ENCODE peak calls at places on chromosome 20, in nine cellular contexts. N is HL-60, S is HCT116, R is GM23338, E is GM12878, P is HepG2, I is K562, Z is Panc1, B is SK-N-SH. V is an unnamed sample.

GRCh38 chr20:25863536-25864325 is 167.1 kb upstream of the ZNF337 start:
- DNase-seq in P (peak), B (peak), S (no peak), N (no peak), R (peak), E (no peak), I (no peak), Z (no peak), V (no peak)

GRCh38 chr20:54221996-54222890 is 14.4 kb downstream of the PFDN4 start:
- DNase-seq in B (no peak), P (no peak), S (no peak), N (no peak), E (no peak), Z (no peak), I (no peak), R (no peak), V (no peak)

GRCh38 chr20:24991897-24992419 is 593 bp downstream of the APMAP start:
- DNase-seq in P (no peak), I (peak), E (no peak), S (no peak), N (no peak), B (peak), R (peak), Z (no peak), V (no peak)

GRCh38 chr20:2696646-2697045 is 4.1 kb downstream of the EBF4 start:
- DNase-seq in P (no peak), R (no peak), S (no peak), E (no peak), N (no peak), Z (no peak), I (no peak), B (no peak), V (no peak)

GRCh38 chr20:25247100-25247665 is 702 bp upstream of the PYGB start:
- DNase-seq in Z (no peak), P (peak), I (peak), R (peak), N (no peak), E (no peak), B (peak), S (peak), V (peak)

GRCh38 chr20:41524980-41525613 is 93.1 kb downstream of the CHD6 start:
- DNase-seq in P (no peak), I (peak), N (no peak), E (no peak), R (no peak), Z (no peak), B (no peak), S (no peak), V (no peak)

GRCh38 chr20:24423291-24423690 is 46.1 kb upstream of the SYNDIG1 start:
- DNase-seq in R (peak), I (no peak), P (no peak), S (no peak), Z (no peak), N (no peak), B (no peak), E (no peak), V (no peak)

GRCh38 chr20:47681977-47682812 is 103.1 kb downstream of the SULF2 start:
- DNase-seq in N (no peak), S (no peak), P (peak), I (no peak), B (no peak), E (no peak), R (no peak), Z (no peak), V (no peak)

GRCh38 chr20:58014628-58015315 is 213.7 kb downstream of the ANKRD60 start:
- DNase-seq in S (peak), I (no peak), E (no peak), N (no peak), Z (no peak), B (no peak), P (no peak), R (no peak), V (peak)

GRCh38 chr20:32609371-32609773 is 24.2 kb upstream of the NOL4L start:
- DNase-seq in I (no peak), P (no peak), R (no peak), E (no peak), S (no peak), N (no peak), Z (no peak), B (no peak), V (no peak)

GRCh38 chr20:12927489-12927888 is 81.3 kb upstream of the SPTLC3 start:
- DNase-seq in Z (no peak), I (no peak), N (no peak), P (no peak), S (no peak), E (no peak), R (no peak), B (no peak), V (no peak)

GRCh38 chr20:21074605-21075336 is 31.4 kb downstream of the LINC00237 start:
- DNase-seq in E (peak), B (no peak), S (peak), Z (peak), R (no peak), P (no peak), N (no peak), I (no peak), V (no peak)

GRCh38 chr20:38143238-38143645 is 21.8 kb downstream of the TGM2 start:
- DNase-seq in S (no peak), R (no peak), N (peak), P (peak), E (no peak), I (no peak), Z (no peak), B (peak), V (peak)

GRCh38 chr20:34062651-34063482 is 49.2 kb downstream of the EIF2S2 start:
- DNase-seq in S (no peak), Z (no peak), B (no peak), P (no peak), E (no peak), I (no peak), R (no peak), N (no peak), V (no peak)

GRCh38 chr20:17645546-17646208 is 36.4 kb downstream of the RRBP1 start:
- DNase-seq in S (no peak), E (no peak), I (no peak), Z (no peak), B (peak), R (no peak), P (no peak), N (no peak), V (no peak)

GRCh38 chr20:64083380-64084208 is 604 bp downstream of the LKAAEAR1 start:
- DNase-seq in R (peak), B (peak), I (peak), Z (no peak), P (peak), N (no peak), E (no peak), S (no peak), V (peak)

GRCh38 chr20:8389381-8390368 is 257.6 kb downstream of the PLCB1 start:
- DNase-seq in I (peak), N (peak), Z (peak), E (no peak), S (peak), P (peak), R (peak), B (peak), V (peak)

GRCh38 chr20:56995635-56996075 is 270.8 kb downstream of the BMP7 start:
- DNase-seq in P (peak), I (peak), Z (no peak), N (no peak), R (peak), B (peak), E (no peak), S (peak), V (peak)

GRCh38 chr20:3101737-3102574 is 17.4 kb upstream of the AVP start:
- DNase-seq in B (no peak), P (no peak), S (no peak), E (peak), N (no peak), Z (no peak), R (no peak), I (no peak), V (no peak)

GRCh38 chr20:34689486-34689885 is 12.6 kb upstream of the PIGU start:
- DNase-seq in P (no peak), Z (no peak), N (no peak), E (no peak), R (no peak), S (no peak), I (no peak), B (no peak), V (no peak)

GRCh38 chr20:10077886-10078285 is 43.1 kb downstream of the ANKEF1 start:
- DNase-seq in Z (no peak), N (no peak), P (no peak), I (no peak), B (no peak), R (no peak), E (no peak), S (no peak), V (no peak)

GRCh38 chr20:63230800-63231268 is 4.9 kb upstream of the BIRC7 start:
- DNase-seq in R (peak), E (no peak), S (no peak), N (no peak), P (peak), B (peak), Z (no peak), I (peak), V (peak)

GRCh38 chr20:37243937-37244571 is 17.6 kb downstream of the GHRH start:
- DNase-seq in N (no peak), P (no peak), Z (no peak), E (no peak), I (no peak), S (no peak), B (no peak), R (no peak), V (no peak)

GRCh38 chr20:9945406-9945805 is 89.4 kb upstream of the ANKEF1 start:
- DNase-seq in R (no peak), B (no peak), Z (no peak), I (no peak), E (no peak), P (no peak), S (peak), N (no peak), V (peak)

GRCh38 chr20:33518071-33518470 is 28.2 kb downstream of the CBFA2T2 start:
- DNase-seq in Z (no peak), I (no peak), N (no peak), P (no peak), R (no peak), S (no peak), B (no peak), E (no peak), V (no peak)

GRCh38 chr20:3010985-3011723 is 32.3 kb upstream of the GNRH2 start:
- DNase-seq in E (no peak), R (no peak), N (no peak), Z (no peak), B (no peak), P (no peak), I (no peak), S (no peak), V (no peak)

GRCh38 chr20:14919473-14920157 is 582.2 kb upstream of the FLRT3 start:
- DNase-seq in Z (no peak), N (no peak), R (peak), P (no peak), B (no peak), E (no peak), S (peak), I (no peak), V (no peak)

GRCh38 chr20:63791497-63792156 is 39.4 kb downstream of the ZBTB46 start:
- DNase-seq in Z (no peak), R (no peak), B (no peak), N (no peak), S (no peak), E (no peak), P (no peak), I (no peak), V (no peak)

GRCh38 chr20:6866741-6867140 is 99.3 kb downstream of the BMP2 start:
- DNase-seq in S (no peak), N (no peak), R (no peak), B (no peak), I (no peak), P (no peak), E (no peak), Z (no peak), V (no peak)

GRCh38 chr20:64010711-64011237 is 25.2 kb upstream of the C20orf204 start:
- DNase-seq in P (no peak), B (no peak), N (no peak), E (peak), R (no peak), Z (no peak), S (no peak), I (no peak), V (no peak)

GRCh38 chr20:8156603-8157079 is 24.6 kb downstream of the PLCB1 start:
- DNase-seq in E (peak), R (no peak), S (peak), B (no peak), I (no peak), N (no peak), Z (no peak), P (peak), V (peak)

GRCh38 chr20:22719250-22719649 is 134.9 kb upstream of the FOXA2 start:
- DNase-seq in R (peak), E (no peak), N (no peak), B (no peak), P (no peak), Z (no peak), S (no peak), I (no peak), V (peak)

GRCh38 chr20:49701313-49701731 is 12.4 kb downstream of the B4GALT5 start:
- DNase-seq in R (no peak), I (no peak), Z (no peak), B (peak), E (no peak), P (no peak), N (peak), S (no peak), V (no peak)

GRCh38 chr20:57432480-57432873 is 41.3 kb downstream of the RBM38 start:
- DNase-seq in P (no peak), Z (no peak), I (no peak), S (no peak), R (no peak), N (no peak), B (no peak), E (no peak), V (no peak)

GRCh38 chr20:44781791-44782190 is 28.6 kb downstream of the RIMS4 start:
- DNase-seq in R (no peak), S (no peak), Z (no peak), P (no peak), B (no peak), N (no peak), E (no peak), I (no peak), V (no peak)

GRCh38 chr20:44784688-44785087 is 25.7 kb downstream of the RIMS4 start:
- DNase-seq in P (no peak), Z (no peak), B (no peak), R (peak), E (no peak), N (no peak), I (no peak), S (no peak), V (no peak)

GRCh38 chr20:44787299-44787698 is 23.0 kb downstream of the RIMS4 start:
- DNase-seq in R (no peak), B (no peak), E (no peak), N (no peak), S (no peak), I (no peak), Z (no peak), P (no peak), V (no peak)

GRCh38 chr20:44788706-44789456 is 21.5 kb downstream of the RIMS4 start:
- DNase-seq in S (no peak), E (no peak), B (no peak), N (no peak), R (no peak), I (no peak), Z (no peak), P (no peak), V (no peak)

DNA sequence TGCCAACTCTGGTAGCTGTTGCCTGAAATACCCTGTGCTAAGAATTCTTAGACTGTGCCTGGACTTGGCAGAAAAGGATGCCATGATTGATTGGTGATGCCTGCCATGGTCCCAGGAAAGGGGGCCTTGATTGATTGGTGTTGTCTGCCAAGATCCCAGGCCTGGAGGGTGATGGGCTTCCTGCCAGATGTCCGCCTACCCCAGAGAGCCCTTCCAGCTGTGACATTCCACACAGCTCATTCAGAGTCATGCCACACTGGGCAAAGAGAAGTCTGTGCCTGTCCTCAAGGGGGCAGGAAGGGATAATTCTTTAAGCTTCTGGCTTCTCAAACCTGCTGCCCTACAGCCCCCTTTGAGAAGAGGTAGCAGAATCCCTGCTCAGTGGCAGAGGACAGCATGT is 24.6 kb downstream of the RIMS4 start:
- DNase-seq in N (no peak), Z (no peak), E (no peak), R (peak), S (no peak), P (no peak), I (no peak), B (peak), V (peak)
- TF ChIP-seq REST in N (no peak), Z (no peak), E (no peak), R (no peak), S (no peak), P (no peak), I (no peak), B (no peak), V (no peak)

DNA sequence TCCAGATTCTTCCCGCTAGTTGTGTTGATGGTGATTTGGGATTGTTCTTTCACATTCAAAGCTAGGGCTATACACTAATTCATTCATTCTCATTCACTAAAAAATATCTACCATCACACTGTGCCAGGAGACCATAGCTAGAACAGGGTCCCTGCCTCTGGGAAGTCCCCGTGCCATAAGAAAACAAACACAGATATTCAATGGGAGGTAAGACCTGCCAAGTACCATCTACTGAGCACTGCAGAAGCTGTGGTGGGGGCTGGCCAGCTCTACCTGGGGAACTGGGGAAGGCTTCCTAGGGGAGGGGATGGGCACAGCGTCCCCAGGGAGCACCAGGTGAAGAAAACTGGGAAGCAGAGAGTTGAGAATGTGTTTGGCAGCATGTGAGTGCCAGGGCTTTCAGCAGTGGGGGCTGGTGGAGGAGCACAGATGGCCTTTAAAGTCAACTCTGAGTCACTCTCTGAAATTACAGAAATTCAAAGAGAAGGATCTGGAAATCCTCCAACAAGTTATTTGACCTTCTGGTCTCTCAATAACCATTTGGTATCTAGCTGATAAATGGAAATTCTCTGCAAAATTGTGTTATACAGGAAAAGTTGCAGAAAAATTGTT is 85.1 kb downstream of the SHLD1 start:
- DNase-seq in Z (no peak), E (no peak), S (no peak), R (no peak), I (no peak), N (no peak), P (peak), B (peak), V (peak)
- TF ChIP-seq REST in Z (no peak), E (no peak), S (no peak), R (no peak), I (no peak), N (no peak), P (no peak), B (no peak), V (no peak)

DNA sequence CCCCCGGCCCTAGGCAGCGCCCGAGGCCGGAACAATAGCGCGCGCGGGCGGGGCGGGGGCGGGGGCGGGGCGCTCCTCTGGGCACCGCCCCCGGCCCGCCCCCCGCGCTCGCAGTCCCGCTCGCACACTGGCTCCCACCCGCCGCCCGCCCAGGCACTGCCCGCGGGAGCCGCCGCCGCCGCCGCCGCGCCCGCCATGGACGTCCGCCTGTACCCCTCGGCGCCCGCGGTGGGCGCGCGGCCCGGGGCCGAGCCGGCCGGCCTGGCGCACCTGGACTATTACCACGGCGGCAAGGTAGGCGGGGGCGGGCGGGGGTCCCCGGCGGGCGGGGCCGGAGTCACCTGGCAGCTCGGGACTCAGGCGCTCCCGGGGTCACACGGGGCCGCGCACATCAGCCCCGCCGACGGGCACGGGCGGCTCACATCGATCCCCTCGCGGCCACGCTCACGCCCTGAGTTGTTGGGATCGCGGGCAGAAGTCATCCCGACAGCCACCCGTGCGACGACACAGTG is at the start of gene TOX2:
- DNase-seq in B (peak), E (no peak), I (peak), P (no peak), R (peak), S (no peak), N (no peak), Z (no peak), V (peak)
- TF ChIP-seq REST in B (no peak), E (no peak), I (no peak), P (no peak), R (no peak), S (no peak), N (no peak), Z (no peak), V (no peak)

GRCh38 chr20:48685300-48685699 is 142.5 kb downstream of the PREX1 start:
- DNase-seq in S (no peak), P (no peak), E (no peak), Z (no peak), I (no peak), N (no peak), B (no peak), R (no peak), V (no peak)

GRCh38 chr20:48682529-48683385 is 145.0 kb downstream of the PREX1 start:
- DNase-seq in R (peak), S (no peak), B (peak), E (no peak), P (peak), N (no peak), Z (no peak), I (peak), V (no peak)

GRCh38 chr20:48684501-48685041 is 143.2 kb downstream of the PREX1 start:
- DNase-seq in R (no peak), P (no peak), S (no peak), B (no peak), N (no peak), E (no peak), I (no peak), Z (no peak), V (no peak)

GRCh38 chr20:48681882-48682426 is 145.8 kb downstream of the PREX1 start:
- DNase-seq in N (no peak), Z (no peak), B (no peak), P (no peak), S (no peak), R (no peak), E (no peak), I (no peak), V (no peak)

DNA sequence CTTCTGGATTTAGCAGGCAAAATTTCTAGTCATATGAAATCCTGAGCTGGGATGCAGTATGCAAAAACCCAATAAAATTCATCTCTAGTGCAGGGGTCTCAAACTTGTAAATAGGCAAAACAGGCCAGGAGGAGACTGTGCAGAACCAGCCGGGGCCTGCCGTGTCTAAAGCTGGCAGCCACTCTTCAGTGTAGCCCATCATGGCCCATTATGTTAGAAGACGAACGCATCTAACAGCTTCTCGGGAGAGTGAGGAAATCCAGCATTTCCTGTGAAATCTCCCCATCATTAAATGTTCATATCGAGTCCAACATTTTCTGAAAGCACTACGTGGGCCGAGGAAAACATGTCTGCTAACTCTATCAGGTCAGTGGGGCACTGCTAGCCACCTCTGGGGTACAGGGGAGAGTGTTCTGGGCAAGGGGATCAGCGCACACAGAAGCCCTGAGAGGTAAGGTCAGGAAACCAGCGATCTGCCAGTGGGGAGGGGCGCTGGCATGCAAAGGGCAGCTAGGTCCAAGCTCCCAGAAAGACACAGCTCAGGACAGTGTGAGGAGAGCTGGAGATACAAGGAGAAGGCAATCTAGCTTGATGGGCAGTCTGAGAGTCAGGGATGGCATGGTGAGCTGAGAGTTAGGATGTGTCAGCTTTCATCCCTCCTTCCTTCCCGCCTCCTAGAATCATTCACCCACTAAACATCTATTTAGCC is 144.2 kb downstream of the PREX1 start:
- DNase-seq in P (no peak), R (no peak), Z (no peak), B (no peak), I (no peak), N (no peak), E (no peak), S (no peak), V (no peak)
- TF ChIP-seq REST in P (no peak), R (no peak), Z (no peak), B (no peak), I (no peak), N (no peak), E (no peak), S (no peak), V (no peak)